ENCODE peak calls at places on chromosomes 7 and 10, in six cellular contexts. I, C, Q, U, H and N are unnamed samples.

GRCh38 chr7:73717991-73718405 is 1.5 kb downstream of the STX1A start:
- DNase-seq in I (peak), C (no peak), Q (peak), U (peak), H (no peak), N (peak)

GRCh38 chr7:95213809-95214492 is 110.4 kb downstream of the PON1 start:
- DNase-seq in I (peak), C (no peak), Q (peak), U (no peak), H (no peak), N (no peak)

GRCh38 chr10:122018951-122019413 is 30.0 kb downstream of the TACC2 start:
- DNase-seq in I (no peak), C (no peak), Q (no peak), U (no peak), H (peak), N (peak)

GRCh38 chr7:144908324-144908723 is 72.5 kb upstream of the TPK1 start:
- DNase-seq in I (no peak), C (no peak), Q (no peak), U (no peak), H (no peak), N (no peak)

GRCh38 chr7:33774762-33775523 is 130.4 kb upstream of the BMPER start:
- DNase-seq in I (peak), C (no peak), Q (peak), U (peak), H (no peak), N (peak)

GRCh38 chr7:47483604-47484273 is 98.2 kb downstream of the TNS3 start:
- DNase-seq in I (peak), C (no peak), Q (peak), U (peak), H (no peak), N (peak)

GRCh38 chr7:52026140-52026539 is 709.5 kb upstream of the COBL start:
- DNase-seq in I (no peak), C (no peak), Q (no peak), U (no peak), H (no peak), N (no peak)

GRCh38 chr7:66356277-66356721 is 151.2 kb downstream of the TPST1 start:
- DNase-seq in I (peak), C (no peak), Q (peak), U (no peak), H (no peak), N (no peak)

GRCh38 chr7:85184599-85185354 is 2.1 kb downstream of the SEMA3D start:
- DNase-seq in I (peak), C (peak), Q (peak), U (peak), H (no peak), N (peak)

GRCh38 chr10:5814110-5815107 is 1.2 kb upstream of the GDI2 start:
- DNase-seq in I (peak), C (peak), Q (peak), U (peak), H (peak), N (no peak)

GRCh38 chr10:101535949-101536348 is 52.1 kb downstream of the POLL start:
- DNase-seq in I (no peak), C (no peak), Q (no peak), U (no peak), H (peak), N (no peak)

GRCh38 chr10:101538481-101538880 is 49.6 kb downstream of the POLL start:
- DNase-seq in I (no peak), C (no peak), Q (no peak), U (no peak), H (no peak), N (no peak)

DNA sequence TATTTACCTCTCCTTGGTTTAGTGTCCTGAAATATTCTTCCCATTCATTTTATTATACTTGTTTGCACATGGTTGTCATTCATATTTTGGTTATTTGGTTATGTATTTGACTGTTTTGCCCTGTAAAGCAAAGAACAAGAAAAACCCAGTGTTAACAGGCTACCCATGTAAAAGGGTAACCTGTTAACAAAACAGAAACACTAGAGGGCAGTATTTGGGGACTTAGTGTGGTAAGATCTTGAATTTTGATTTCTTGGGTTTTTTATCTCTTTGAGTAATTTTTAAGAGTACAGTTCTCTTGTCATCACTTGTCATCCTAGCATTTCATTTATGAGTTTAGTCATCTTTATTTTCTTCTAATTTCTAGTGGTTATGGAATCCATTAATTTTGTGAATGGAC is 51.3 kb downstream of the POLL start:
- DNase-seq in I (no peak), C (peak), Q (peak), U (peak), H (peak), N (peak)
- H2AFZ ChIP-seq in I (no peak), C (no peak), Q (no peak), U (no peak), H (peak), N (no peak)

GRCh38 chr10:97977673-97978072 is 52.7 kb downstream of the CRTAC1 start:
- DNase-seq in I (no peak), C (no peak), Q (no peak), U (no peak), H (no peak), N (no peak)

GRCh38 chr10:97981816-97982215 is 48.6 kb downstream of the CRTAC1 start:
- DNase-seq in I (no peak), C (no peak), Q (no peak), U (no peak), H (peak), N (no peak)
- H3K9ac ChIP-seq in I (no peak), C (no peak), Q (no peak), U (no peak), H (no peak), N (no peak)

GRCh38 chr7:112648781-112649180 is 141.4 kb downstream of the TMEM168 start:
- DNase-seq in I (no peak), C (no peak), Q (no peak), U (no peak), H (no peak), N (no peak)

GRCh38 chr7:112649560-112649959 is 140.6 kb downstream of the TMEM168 start:
- DNase-seq in I (no peak), C (no peak), Q (peak), U (no peak), H (no peak), N (peak)

DNA sequence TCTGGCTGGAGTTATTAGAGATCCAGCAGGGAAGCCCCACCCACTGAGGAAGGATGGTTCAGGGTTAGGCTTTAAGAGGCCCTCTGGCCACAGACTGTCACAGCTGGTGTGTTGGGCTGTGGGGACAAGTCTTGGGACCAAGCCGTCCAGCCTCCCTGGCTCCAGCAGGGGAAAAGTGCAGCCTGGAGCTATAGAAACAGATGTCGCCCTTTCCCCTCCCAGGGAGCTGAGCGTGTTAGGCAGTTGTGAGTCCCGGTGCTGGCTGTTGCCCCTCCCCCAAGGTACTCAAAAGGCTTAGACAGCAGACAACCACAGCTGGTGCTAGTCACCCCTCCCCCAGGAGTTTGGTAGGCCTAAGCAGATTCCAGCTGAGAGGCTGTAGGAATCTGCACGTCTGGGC is 143.4 kb downstream of the TMEM168 start:
- DNase-seq in I (no peak), C (peak), Q (no peak), U (peak), H (no peak), N (no peak)
- H2AFZ ChIP-seq in I (no peak), C (peak), Q (no peak), U (no peak), H (no peak), N (no peak)

GRCh38 chr10:112899396-112900065 is 50.5 kb upstream of the TCF7L2 start:
- DNase-seq in I (no peak), C (peak), Q (no peak), U (no peak), H (no peak), N (no peak)
- H3K9ac ChIP-seq in I (no peak), C (no peak), Q (no peak), U (no peak), H (no peak), N (no peak)

GRCh38 chr7:69502358-69502757 is 95.9 kb upstream of the AUTS2 start:
- DNase-seq in I (no peak), C (no peak), Q (no peak), U (no peak), H (no peak), N (no peak)
- H2AFZ ChIP-seq in I (no peak), C (peak), Q (no peak), U (no peak), H (no peak), N (no peak)